ENCODE peak calls at places on chromosomes 3 and 15, in nine cellular contexts. U, P, X, Z, V, L, K, S and N are unnamed samples.

GRCh38 chr3:58266577-58266976 is 29.0 kb downstream of the ABHD6 start:
- DNase-seq in U (no peak), X (no peak), V (no peak), K (no peak), S (no peak), L (no peak), Z (no peak), P (no peak), N (no peak)

GRCh38 chr3:189404036-189404435 is 227.2 kb upstream of the TP63 start:
- DNase-seq in Z (peak), X (no peak), S (no peak), P (no peak), K (no peak), V (no peak), L (no peak), U (no peak), N (no peak)

GRCh38 chr3:110314512-110315114 is 757.0 kb upstream of the NECTIN3 start:
- DNase-seq in K (peak), Z (peak), X (no peak), L (peak), S (no peak), U (peak), P (no peak), V (peak), N (peak)

GRCh38 chr3:59713971-59714370 is 664.1 kb upstream of the CFAP20DC start:
- DNase-seq in L (no peak), V (no peak), X (no peak), S (no peak), P (no peak), K (no peak), U (no peak), Z (no peak), N (no peak)

GRCh38 chr3:161358488-161358887 is 12.8 kb downstream of the SPTSSB start:
- DNase-seq in X (no peak), K (no peak), Z (peak), P (no peak), L (no peak), V (no peak), S (no peak), U (no peak), N (no peak)

GRCh38 chr3:140088058-140088457 is 153.1 kb downstream of the CLSTN2 start:
- DNase-seq in V (no peak), S (no peak), X (no peak), Z (no peak), L (no peak), U (no peak), K (no peak), P (no peak), N (no peak)

GRCh38 chr3:157913751-157914150 is 192.5 kb downstream of the SHOX2 start:
- DNase-seq in S (no peak), Z (no peak), X (no peak), L (no peak), K (no peak), U (no peak), V (no peak), P (no peak), N (no peak)

GRCh38 chr3:46846624-46847542 is 16.4 kb downstream of the MYL3 start:
- DNase-seq in K (no peak), U (no peak), S (no peak), P (peak), V (no peak), X (no peak), L (no peak), Z (no peak), N (no peak)

GRCh38 chr3:14477311-14477935 is 62.7 kb downstream of the GRIP2 start:
- DNase-seq in V (no peak), X (no peak), L (no peak), Z (no peak), U (no peak), K (no peak), P (no peak), S (no peak), N (no peak)

GRCh38 chr15:33871911-33872760 is 96.2 kb upstream of the CHRM5 start:
- DNase-seq in L (no peak), P (no peak), K (no peak), U (no peak), V (no peak), S (no peak), Z (no peak), X (no peak), N (no peak)

GRCh38 chr15:37134699-37135131 is 34.4 kb upstream of the MEIS2 start:
- DNase-seq in L (no peak), V (no peak), Z (peak), X (no peak), S (no peak), U (peak), P (no peak), K (peak), N (no peak)

GRCh38 chr3:48502728-48503168 is 1.2 kb downstream of the SHISA5 start:
- DNase-seq in S (no peak), U (no peak), K (no peak), V (no peak), L (no peak), Z (no peak), P (peak), X (no peak), N (no peak)

GRCh38 chr3:188913084-188913483 is 258.7 kb upstream of the TPRG1 start:
- DNase-seq in L (no peak), V (no peak), U (no peak), K (no peak), Z (no peak), P (no peak), S (no peak), X (no peak), N (no peak)

GRCh38 chr3:146968204-146968651 is 363.1 kb upstream of the PLSCR5 start:
- DNase-seq in U (peak), Z (peak), L (no peak), X (no peak), S (no peak), P (no peak), K (no peak), V (no peak), N (no peak)

GRCh38 chr3:169657351-169658124 is 6.0 kb downstream of the MECOM start:
- DNase-seq in U (no peak), L (no peak), S (no peak), Z (peak), V (no peak), P (no peak), K (no peak), X (no peak), N (no peak)

GRCh38 chr15:49953421-49953820 is 165.6 kb downstream of the ATP8B4 start:
- DNase-seq in X (no peak), Z (no peak), P (no peak), L (no peak), U (no peak), K (no peak), V (no peak), S (no peak), N (no peak)

GRCh38 chr3:59775106-59775505 is 725.3 kb upstream of the CFAP20DC start:
- DNase-seq in V (no peak), K (no peak), L (no peak), X (no peak), U (no peak), P (no peak), Z (no peak), S (no peak), N (no peak)

GRCh38 chr15:99167640-99168039 is 62.8 kb downstream of the SYNM start:
- DNase-seq in V (no peak), U (no peak), S (no peak), Z (no peak), X (no peak), P (no peak), K (no peak), L (peak), N (no peak)

GRCh38 chr3:129224984-129225393 is 24.4 kb upstream of the COPG1 start:
- DNase-seq in U (no peak), X (no peak), S (no peak), L (no peak), V (peak), K (peak), P (peak), Z (peak), N (no peak)

GRCh38 chr3:126102530-126102951 is 18.6 kb upstream of the SLC41A3 start:
- DNase-seq in K (no peak), X (peak), L (no peak), Z (no peak), S (peak), P (peak), U (no peak), V (no peak), N (no peak)

GRCh38 chr15:36832792-36833191 is 253.4 kb downstream of the CDIN1 start:
- DNase-seq in P (no peak), X (no peak), K (no peak), V (no peak), Z (no peak), U (no peak), S (no peak), L (no peak), N (no peak)

GRCh38 chr3:159200176-159200575 is 398.3 kb downstream of the MFSD1 start:
- DNase-seq in K (no peak), P (no peak), S (no peak), U (peak), L (no peak), V (no peak), X (no peak), Z (peak), N (no peak)

GRCh38 chr3:150371741-150372254 is 36.3 kb upstream of the TSC22D2 start:
- DNase-seq in U (peak), L (no peak), S (peak), Z (peak), V (peak), X (peak), K (peak), P (no peak), N (no peak)

GRCh38 chr3:160038862-160039562 is 50.4 kb downstream of the IL12A start:
- DNase-seq in S (no peak), L (peak), Z (peak), P (peak), X (peak), V (no peak), U (no peak), K (no peak), N (no peak)

GRCh38 chr15:92163641-92164040 is 230.0 kb upstream of the ST8SIA2 start:
- DNase-seq in L (no peak), X (no peak), Z (peak), P (no peak), U (no peak), S (no peak), K (no peak), V (no peak), N (no peak)

GRCh38 chr3:159829056-159829995 is 159.3 kb upstream of the IL12A start:
- DNase-seq in U (peak), K (peak), Z (peak), X (no peak), V (no peak), S (no peak), L (no peak), P (peak), N (no peak)

GRCh38 chr15:60975951-60976350 is 253.2 kb downstream of the RORA start:
- DNase-seq in S (no peak), L (no peak), V (no peak), K (no peak), Z (no peak), U (no peak), P (no peak), X (no peak), N (no peak)

GRCh38 chr15:40942865-40943264 is 10.4 kb upstream of the CHAC1 start:
- DNase-seq in S (no peak), Z (no peak), K (no peak), V (no peak), L (no peak), X (no peak), U (no peak), P (no peak), N (no peak)

GRCh38 chr15:76340198-76340801 is 3.7 kb downstream of the ISL2 start:
- DNase-seq in V (no peak), X (peak), K (no peak), U (no peak), S (no peak), L (peak), P (peak), Z (no peak), N (no peak)

GRCh38 chr3:184908859-184909258 is 96.9 kb downstream of the VPS8 start:
- DNase-seq in K (no peak), V (no peak), Z (no peak), S (no peak), L (no peak), P (no peak), U (no peak), X (no peak), N (no peak)

GRCh38 chr3:184910664-184911063 is 98.7 kb downstream of the VPS8 start:
- DNase-seq in S (no peak), X (no peak), V (no peak), U (no peak), L (no peak), P (no peak), Z (no peak), K (no peak), N (no peak)

GRCh38 chr3:184912166-184912565 is 100.2 kb downstream of the VPS8 start:
- DNase-seq in P (no peak), L (no peak), K (no peak), U (no peak), X (no peak), Z (no peak), S (no peak), V (no peak), N (no peak)

GRCh38 chr3:184911570-184911969 is 99.6 kb downstream of the VPS8 start:
- DNase-seq in L (no peak), X (no peak), K (no peak), V (no peak), P (no peak), U (no peak), S (no peak), Z (no peak), N (no peak)

GRCh38 chr3:184907941-184908649 is 96.1 kb downstream of the VPS8 start:
- DNase-seq in X (no peak), U (no peak), S (no peak), P (no peak), L (no peak), Z (no peak), K (no peak), V (no peak), N (no peak)
- TF ChIP-seq CTCF in X (no peak), U (no peak), S (no peak), P (no peak), L (no peak), Z (no peak), K (no peak), V (no peak), N (no peak)

DNA sequence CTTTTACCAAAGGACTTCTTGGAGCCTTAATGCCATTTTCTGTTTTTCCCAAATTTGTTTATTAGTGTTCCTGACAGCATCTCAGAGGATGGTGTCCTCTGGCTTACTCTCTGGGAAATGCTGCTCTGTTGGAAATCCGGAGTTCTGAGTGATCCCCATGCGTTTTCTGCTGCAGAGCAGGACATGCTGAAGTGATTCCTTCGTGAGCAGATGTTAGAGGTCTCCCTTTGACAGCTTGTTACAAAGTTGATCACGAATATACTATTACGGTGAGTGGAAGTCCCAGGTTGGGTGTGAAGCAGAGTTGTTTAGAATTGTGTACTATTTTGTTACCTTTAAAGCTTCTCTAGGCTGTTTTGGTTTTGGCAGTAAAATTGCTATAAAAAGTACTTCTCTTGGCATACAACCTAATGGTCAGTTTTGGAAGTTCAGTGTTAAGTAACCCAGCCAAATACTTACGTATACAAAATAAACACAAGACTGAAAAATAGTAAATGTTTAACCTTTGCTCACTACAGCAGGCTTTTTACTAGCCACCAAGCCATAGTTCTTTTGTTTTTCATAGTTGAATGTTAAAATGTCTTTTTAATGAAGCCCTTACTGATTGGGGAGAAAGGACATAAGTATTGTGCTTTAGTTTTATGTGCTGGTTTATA is 15.0 kb upstream of the GOLGA6L9 start:
- DNase-seq in L (no peak), X (no peak), S (no peak), V (no peak), U (no peak), Z (no peak), P (no peak), K (peak), N (no peak)
- TF ChIP-seq CTCF in L (no peak), X (no peak), S (no peak), V (no peak), U (no peak), Z (no peak), P (no peak), K (no peak), N (no peak)

DNA sequence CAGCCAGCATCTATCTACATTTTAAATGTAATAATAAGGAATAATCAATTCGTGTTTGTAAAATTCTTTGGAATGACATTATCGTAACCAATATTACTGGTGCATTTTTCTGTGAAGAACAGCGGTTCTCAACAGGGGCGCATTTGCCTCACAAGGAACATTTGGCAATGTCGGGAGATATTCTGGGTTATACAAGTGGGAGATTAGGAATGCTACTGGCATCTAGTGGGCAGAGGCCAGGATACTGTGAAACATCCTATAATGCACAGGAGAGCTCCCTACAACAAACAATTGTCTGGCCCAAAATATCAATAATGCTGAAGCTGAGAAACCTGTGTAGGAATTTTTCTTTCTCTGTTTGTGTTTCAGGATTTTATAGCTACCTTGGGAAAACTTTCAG is 25.0 kb downstream of the ACP3 start:
- DNase-seq in L (no peak), X (no peak), S (no peak), K (peak), Z (peak), U (no peak), V (no peak), P (no peak), N (no peak)
- TF ChIP-seq CTCF in L (no peak), X (no peak), S (no peak), K (peak), Z (peak), U (no peak), V (no peak), P (no peak), N (no peak)

GRCh38 chr15:55535436-55535835 is 27.4 kb upstream of the DNAAF4 start:
- DNase-seq in L (no peak), P (no peak), Z (no peak), X (no peak), V (no peak), U (no peak), S (no peak), K (no peak), N (no peak)
- TF ChIP-seq CTCF in L (no peak), P (no peak), Z (no peak), X (no peak), V (no peak), U (no peak), S (no peak), K (no peak), N (no peak)

GRCh38 chr15:80214979-80215378 is 37.0 kb downstream of the CTXND1 start:
- DNase-seq in L (no peak), U (no peak), Z (no peak), S (no peak), P (no peak), X (no peak), V (no peak), K (no peak), N (no peak)
- TF ChIP-seq CTCF in L (no peak), U (no peak), Z (no peak), S (no peak), P (no peak), X (no peak), V (no peak), K (no peak), N (no peak)

GRCh38 chr3:56190906-56191305 is 277.4 kb downstream of the ERC2 start:
- DNase-seq in X (no peak), K (no peak), U (no peak), P (no peak), Z (no peak), L (no peak), V (no peak), S (no peak), N (no peak)
- TF ChIP-seq CTCF in X (no peak), K (no peak), U (no peak), P (no peak), Z (no peak), L (no peak), V (no peak), S (no peak), N (no peak)